ENCODE peak calls at places on chromosomes 3 and 15, in ten cellular contexts. B is NCI-H2171 treated with DMSO at 0.1 percent for 48 hours; A is nephron progenitor cell; D is NCI-H1105; T is effector memory CD4-positive, alpha-beta T cell; E is KBM-7; L is T-helper 17 cell; Z is EH; U is heart right ventricle; S is Daoy. H is an unnamed sample.
A peak's percentile ranks its signal among the peaks of the same experiment; 100 is the strongest.

GRCh38 chr15:71104636-71105035 is 10.6 kb upstream of the THSD4 start:
- DNase-seq in D (no peak), U (no peak), B (no peak), T (no peak), L (no peak), A (no peak), Z (no peak), S (no peak), E (no peak), H (no peak)

GRCh38 chr3:69998759-69999158 is 774 bp upstream of the SAMMSON start:
- DNase-seq in S (no peak), U (no peak), E (no peak), T (no peak), L (no peak), B (peak; percentile 31), D (no peak), A (no peak), Z (peak; percentile 20), H (no peak)

GRCh38 chr3:107845355-107846281 is 245.2 kb downstream of the CD47 start:
- DNase-seq in E (no peak), S (no peak), D (no peak), T (no peak), A (no peak), B (no peak), U (no peak), L (no peak), Z (peak; percentile 64), H (no peak)

GRCh38 chr3:158167737-158168469 is 58.0 kb downstream of the RSRC1 start:
- DNase-seq in U (no peak), L (no peak), Z (peak; percentile 98), T (no peak), S (peak; percentile 91), B (no peak), A (no peak), D (no peak), E (peak; percentile 64), H (no peak)

GRCh38 chr3:11637901-11638668 is 5.6 kb downstream of the VGLL4 start:
- DNase-seq in E (no peak), D (no peak), S (no peak), T (no peak), A (no peak), B (no peak), Z (peak; percentile 94), L (no peak), U (no peak), H (no peak)

GRCh38 chr15:74716647-74717046 is 8.7 kb downstream of the CYP1A1 start:
- DNase-seq in D (no peak), E (no peak), T (no peak), B (no peak), U (no peak), L (no peak), Z (no peak), A (no peak), S (no peak), H (no peak)

GRCh38 chr3:32733631-32734229 is 48.7 kb downstream of the CNOT10 start:
- DNase-seq in B (peak; percentile 1), S (no peak), Z (peak; percentile 52), U (no peak), T (no peak), E (peak; percentile 75), D (no peak), A (no peak), L (no peak), H (no peak)

GRCh38 chr15:39509941-39510845 is 70.7 kb upstream of the THBS1 start:
- DNase-seq in D (no peak), A (no peak), U (peak; percentile 29), S (peak; percentile 58), L (no peak), B (no peak), T (no peak), E (no peak), Z (no peak), H (no peak)

GRCh38 chr15:57505056-57505713 is 86.5 kb upstream of the MYZAP start:
- DNase-seq in D (no peak), Z (peak; percentile 54), B (no peak), A (no peak), T (no peak), U (no peak), E (no peak), L (no peak), S (peak; percentile 27), H (no peak)

GRCh38 chr3:175002732-175003143 is 143.6 kb downstream of the NAALADL2 start:
- DNase-seq in T (no peak), D (no peak), U (no peak), S (peak; percentile 57), Z (peak; percentile 100), B (no peak), A (no peak), E (no peak), L (no peak), H (no peak)

GRCh38 chr15:63188247-63188936 is 1.0 kb upstream of the RAB8B start:
- DNase-seq in B (no peak), T (no peak), D (no peak), E (no peak), A (no peak), U (no peak), S (no peak), Z (no peak), L (no peak), H (no peak)

GRCh38 chr3:158091526-158091925 is 14.7 kb downstream of the SHOX2 start:
- DNase-seq in Z (peak; percentile 69), S (peak; percentile 29), D (no peak), L (no peak), B (peak; percentile 63), E (peak; percentile 51), T (no peak), A (no peak), U (no peak), H (no peak)

GRCh38 chr3:126540342-126540849 is 16.4 kb downstream of the CHST13 start:
- DNase-seq in T (no peak), Z (peak; percentile 96), U (no peak), D (no peak), L (peak; percentile 1), S (peak; percentile 96), E (peak; percentile 85), A (no peak), B (peak; percentile 11), H (no peak)

GRCh38 chr3:65664927-65665326 is 373.8 kb downstream of the MAGI1 start:
- DNase-seq in L (no peak), E (no peak), S (no peak), B (no peak), D (no peak), A (no peak), Z (no peak), U (no peak), T (no peak), H (no peak)

GRCh38 chr3:107235923-107236315 is 141.3 kb upstream of the CCDC54 start:
- DNase-seq in U (no peak), T (no peak), L (no peak), A (peak; percentile 47), E (peak; percentile 61), D (peak; percentile 22), Z (peak; percentile 85), S (peak; percentile 81), B (peak; percentile 91), H (peak; percentile 19)

H was measured in central memory CD8-positive, alpha-beta T cell.